ENCODE peak calls at places on chromosomes 6 and 20, in four cellular contexts. One of them, this sample, is unnamed.

GRCh38 chr20:39800548-39800947 is 838.4 kb downstream of the DHX35 start:
- DNase-seq in Ammon's horn: no peak
- DNase-seq in nucleus accumbens: no peak
- DNase-seq in EH: peak
- DNase-seq in this sample: peak

GRCh38 chr6:80094017-80094416 is 12.5 kb upstream of the BCKDHB start:
- DNase-seq in EH: peak
- DNase-seq in nucleus accumbens: no peak
- DNase-seq in Ammon's horn: no peak
- DNase-seq in this sample: no peak

GRCh38 chr20:25389858-25390537 is 637 bp downstream of the ABHD12 start:
- DNase-seq in nucleus accumbens: peak
- DNase-seq in EH: peak
- DNase-seq in Ammon's horn: peak
- DNase-seq in this sample: peak

GRCh38 chr6:43798688-43799444 is 28.9 kb downstream of the VEGFA start:
- DNase-seq in EH: peak
- DNase-seq in Ammon's horn: no peak
- DNase-seq in nucleus accumbens: no peak
- DNase-seq in this sample: no peak

GRCh38 chr6:82006027-82006738 is 241.4 kb downstream of the IBTK start:
- DNase-seq in Ammon's horn: no peak
- DNase-seq in EH: peak
- DNase-seq in nucleus accumbens: no peak
- DNase-seq in this sample: no peak

GRCh38 chr20:7889736-7890135 is 50.5 kb downstream of the HAO1 start:
- DNase-seq in Ammon's horn: no peak
- DNase-seq in nucleus accumbens: no peak
- DNase-seq in EH: no peak
- DNase-seq in this sample: no peak

GRCh38 chr6:4928426-4928825 is 75.4 kb downstream of the RPP40 start:
- DNase-seq in nucleus accumbens: no peak
- DNase-seq in EH: peak
- DNase-seq in Ammon's horn: no peak
- DNase-seq in this sample: no peak

GRCh38 chr6:50025258-50025657 is 3.5 kb upstream of the DEFB110 start:
- DNase-seq in Ammon's horn: no peak
- DNase-seq in nucleus accumbens: no peak
- DNase-seq in EH: no peak
- DNase-seq in this sample: no peak

GRCh38 chr6:31737315-31738047 is 1.2 kb upstream of the CLIC1 start:
- DNase-seq in Ammon's horn: no peak
- DNase-seq in nucleus accumbens: no peak
- DNase-seq in EH: no peak
- DNase-seq in this sample: no peak

GRCh38 chr6:111381126-111381525 is 101.9 kb downstream of the REV3L start:
- DNase-seq in Ammon's horn: no peak
- DNase-seq in nucleus accumbens: no peak
- DNase-seq in EH: peak
- DNase-seq in this sample: no peak

GRCh38 chr20:37336369-37337207 is 9.4 kb upstream of the SRC start:
- DNase-seq in EH: peak
- DNase-seq in Ammon's horn: peak
- DNase-seq in nucleus accumbens: peak
- DNase-seq in this sample: peak

GRCh38 chr6:104506429-104506828 is 353.3 kb downstream of the HACE1 start:
- DNase-seq in nucleus accumbens: no peak
- DNase-seq in EH: no peak
- DNase-seq in Ammon's horn: no peak
- DNase-seq in this sample: no peak

GRCh38 chr6:11756726-11757125 is 21.9 kb downstream of the ADTRP start:
- DNase-seq in Ammon's horn: no peak
- DNase-seq in nucleus accumbens: no peak
- DNase-seq in EH: no peak
- DNase-seq in this sample: no peak

GRCh38 chr6:33165581-33166258 is 26.5 kb downstream of the COL11A2 start:
- DNase-seq in Ammon's horn: no peak
- DNase-seq in EH: no peak
- DNase-seq in nucleus accumbens: no peak
- DNase-seq in this sample: peak

GRCh38 chr6:1870267-1870666 is 260.6 kb downstream of the FOXC1 start:
- DNase-seq in EH: no peak
- DNase-seq in Ammon's horn: no peak
- DNase-seq in nucleus accumbens: no peak
- DNase-seq in this sample: no peak

GRCh38 chr6:62392289-62392688 is 106.3 kb upstream of the KHDRBS2 start:
- DNase-seq in nucleus accumbens: no peak
- DNase-seq in Ammon's horn: no peak
- DNase-seq in EH: no peak
- DNase-seq in this sample: no peak

GRCh38 chr20:48683467-48684175 is 144.2 kb downstream of the PREX1 start:
- DNase-seq in Ammon's horn: no peak
- DNase-seq in EH: no peak
- DNase-seq in nucleus accumbens: no peak
- DNase-seq in this sample: peak

GRCh38 chr20:10236540-10237533 is 18.2 kb downstream of the SNAP25 start:
- DNase-seq in nucleus accumbens: no peak
- DNase-seq in Ammon's horn: peak
- DNase-seq in EH: no peak
- DNase-seq in this sample: no peak

This sample was measured in osteoblast.